ENCODE peak calls at places on chromosomes 1 and 21, in nine cellular contexts. B, E, F, X, P, R, K, V and I are unnamed samples.

GRCh38 chr1:223312273-223312672 is 51.7 kb downstream of the SUSD4 start:
- DNase-seq in B (no peak), E (no peak), F (no peak), X (no peak), P (no peak), R (no peak), K (no peak), V (no peak), I (no peak)

GRCh38 chr21:45497846-45498645 is 44.2 kb downstream of the SLC19A1 start:
- DNase-seq in B (no peak), E (no peak), F (no peak), X (no peak), P (no peak), R (no peak), K (peak; percentile 51), V (no peak), I (no peak)

GRCh38 chr1:199742547-199742946 is 285.0 kb upstream of the NR5A2 start:
- DNase-seq in B (no peak), E (peak; percentile 27), F (peak; percentile 33), X (no peak), P (no peak), R (peak; percentile 31), K (no peak), V (peak; percentile 68), I (no peak)

GRCh38 chr1:173888749-173889148 is 20.6 kb downstream of the ZBTB37 start:
- DNase-seq in B (no peak), E (no peak), F (no peak), X (no peak), P (no peak), R (no peak), K (no peak), V (no peak), I (no peak)

GRCh38 chr1:3153197-3153596 is 84.2 kb downstream of the PRDM16 start:
- DNase-seq in B (no peak), E (no peak), F (no peak), X (no peak), P (no peak), R (no peak), K (no peak), V (no peak), I (no peak)

GRCh38 chr1:1421907-1422464 is 910 bp upstream of the ANKRD65 start:
- DNase-seq in B (no peak), E (no peak), F (no peak), X (no peak), P (no peak), R (no peak), K (no peak), V (no peak), I (no peak)

GRCh38 chr1:204212715-204213114 is 1.1 kb downstream of the GOLT1A start:
- DNase-seq in B (no peak), E (no peak), F (no peak), X (no peak), P (no peak), R (no peak), K (no peak), V (no peak), I (no peak)

GRCh38 chr21:35321322-35322200 is 272.5 kb upstream of the RUNX1 start:
- DNase-seq in B (no peak), E (no peak), F (no peak), X (no peak), P (no peak), R (no peak), K (no peak), V (no peak), I (no peak)

GRCh38 chr1:155052412-155053400 is 1.6 kb downstream of the ADAM15 start:
- DNase-seq in B (no peak), E (peak; percentile 64), F (peak; percentile 33), X (no peak), P (no peak), R (no peak), K (no peak), V (peak; percentile 42), I (no peak)

GRCh38 chr1:53340660-53341520 is 13.0 kb upstream of the LRP8 start:
- DNase-seq in B (peak; percentile 5), E (no peak), F (no peak), X (no peak), P (no peak), R (no peak), K (peak; percentile 41), V (no peak), I (no peak)

GRCh38 chr1:212777166-212777565 is 14.4 kb downstream of the NSL1 start:
- DNase-seq in B (no peak), E (no peak), F (no peak), X (no peak), P (no peak), R (no peak), K (no peak), V (no peak), I (no peak)

GRCh38 chr21:27649746-27650145 is 682.9 kb upstream of the ADAMTS5 start:
- DNase-seq in B (no peak), E (no peak), F (no peak), X (no peak), P (no peak), R (no peak), K (no peak), V (no peak), I (no peak)

GRCh38 chr1:152228831-152229230 is 4.8 kb upstream of the HRNR start:
- DNase-seq in B (no peak), E (no peak), F (no peak), X (no peak), P (no peak), R (no peak), K (no peak), V (no peak), I (no peak)

GRCh38 chr1:38092256-38092655 is 45.7 kb upstream of the POU3F1 start:
- DNase-seq in B (no peak), E (no peak), F (no peak), X (no peak), P (no peak), R (no peak), K (no peak), V (no peak), I (no peak)